ENCODE peak calls at places on chromosomes 6 and 20, in ten cellular contexts. One of them, this sample, is unnamed.

GRCh38 chr6:125533710-125534397 is 215.6 kb upstream of the HEY2 start:
- DNase-seq in choroid plexus epithelial cell: no peak
- DNase-seq in cardiac fibroblast: no peak
- DNase-seq in CD4-positive, alpha-beta memory T cell: no peak
- DNase-seq in neural progenitor cell: peak; percentile 71
- DNase-seq in AG04449: no peak
- DNase-seq in PC-3: no peak
- DNase-seq in ovary: no peak
- DNase-seq in tibial artery: no peak
- DNase-seq in heart left ventricle: no peak
- DNase-seq in this sample: no peak

GRCh38 chr20:42007251-42007650 is 389.1 kb upstream of the CHD6 start:
- DNase-seq in heart left ventricle: no peak
- DNase-seq in tibial artery: no peak
- DNase-seq in choroid plexus epithelial cell: no peak
- DNase-seq in CD4-positive, alpha-beta memory T cell: no peak
- DNase-seq in cardiac fibroblast: no peak
- DNase-seq in neural progenitor cell: no peak
- DNase-seq in PC-3: no peak
- DNase-seq in ovary: no peak
- DNase-seq in AG04449: no peak
- DNase-seq in this sample: no peak

GRCh38 chr6:45903959-45904358 is 111.7 kb downstream of the CLIC5 start:
- DNase-seq in choroid plexus epithelial cell: no peak
- DNase-seq in cardiac fibroblast: no peak
- DNase-seq in tibial artery: no peak
- DNase-seq in CD4-positive, alpha-beta memory T cell: no peak
- DNase-seq in heart left ventricle: no peak
- DNase-seq in AG04449: no peak
- DNase-seq in neural progenitor cell: no peak
- DNase-seq in ovary: no peak
- DNase-seq in PC-3: no peak
- DNase-seq in this sample: no peak

GRCh38 chr20:2984956-2985661 is 58.3 kb upstream of the GNRH2 start:
- DNase-seq in CD4-positive, alpha-beta memory T cell: no peak
- DNase-seq in heart left ventricle: peak; percentile 31
- DNase-seq in neural progenitor cell: no peak
- DNase-seq in AG04449: peak; percentile 26
- DNase-seq in cardiac fibroblast: peak; percentile 39
- DNase-seq in PC-3: peak; percentile 46
- DNase-seq in choroid plexus epithelial cell: peak; percentile 76
- DNase-seq in tibial artery: no peak
- DNase-seq in ovary: no peak
- DNase-seq in this sample: no peak

GRCh38 chr6:6556738-6557503 is 31.6 kb upstream of the LY86 start:
- DNase-seq in choroid plexus epithelial cell: peak; percentile 43
- DNase-seq in neural progenitor cell: peak; percentile 72
- DNase-seq in heart left ventricle: no peak
- DNase-seq in CD4-positive, alpha-beta memory T cell: peak; percentile 26
- DNase-seq in cardiac fibroblast: peak; percentile 39
- DNase-seq in PC-3: peak; percentile 63
- DNase-seq in ovary: no peak
- DNase-seq in AG04449: no peak
- DNase-seq in tibial artery: no peak
- DNase-seq in this sample: peak; percentile 23

GRCh38 chr20:38985060-38985459 is 22.9 kb downstream of the DHX35 start:
- DNase-seq in choroid plexus epithelial cell: no peak
- DNase-seq in AG04449: no peak
- DNase-seq in CD4-positive, alpha-beta memory T cell: no peak
- DNase-seq in cardiac fibroblast: no peak
- DNase-seq in tibial artery: no peak
- DNase-seq in heart left ventricle: no peak
- DNase-seq in PC-3: peak; percentile 21
- DNase-seq in ovary: no peak
- DNase-seq in neural progenitor cell: no peak
- DNase-seq in this sample: no peak

GRCh38 chr6:140283197-140283596 is 908.7 kb upstream of the CITED2 start:
- DNase-seq in tibial artery: no peak
- DNase-seq in AG04449: no peak
- DNase-seq in neural progenitor cell: no peak
- DNase-seq in CD4-positive, alpha-beta memory T cell: no peak
- DNase-seq in choroid plexus epithelial cell: no peak
- DNase-seq in PC-3: no peak
- DNase-seq in heart left ventricle: no peak
- DNase-seq in cardiac fibroblast: no peak
- DNase-seq in ovary: no peak
- DNase-seq in this sample: no peak

GRCh38 chr6:51350308-51350904 is 531.7 kb downstream of the TFAP2B start:
- DNase-seq in AG04449: no peak
- DNase-seq in choroid plexus epithelial cell: peak; percentile 42
- DNase-seq in heart left ventricle: no peak
- DNase-seq in tibial artery: no peak
- DNase-seq in neural progenitor cell: no peak
- DNase-seq in CD4-positive, alpha-beta memory T cell: no peak
- DNase-seq in ovary: no peak
- DNase-seq in cardiac fibroblast: no peak
- DNase-seq in PC-3: peak; percentile 45
- DNase-seq in this sample: no peak

GRCh38 chr20:916125-916799 is at the start of gene ANGPT4:
- DNase-seq in tibial artery: peak; percentile 61
- DNase-seq in neural progenitor cell: peak; percentile 40
- DNase-seq in AG04449: no peak
- DNase-seq in choroid plexus epithelial cell: peak; percentile 14
- DNase-seq in ovary: peak; percentile 32
- DNase-seq in cardiac fibroblast: no peak
- DNase-seq in heart left ventricle: no peak
- DNase-seq in PC-3: no peak
- DNase-seq in CD4-positive, alpha-beta memory T cell: no peak
- DNase-seq in this sample: no peak

GRCh38 chr6:35302604-35303218 is 5.1 kb downstream of the DEF6 start:
- DNase-seq in tibial artery: peak; percentile 67
- DNase-seq in heart left ventricle: peak; percentile 57
- DNase-seq in choroid plexus epithelial cell: peak; percentile 35
- DNase-seq in PC-3: peak; percentile 60
- DNase-seq in AG04449: no peak
- DNase-seq in cardiac fibroblast: peak; percentile 28
- DNase-seq in neural progenitor cell: no peak
- DNase-seq in CD4-positive, alpha-beta memory T cell: peak; percentile 88
- DNase-seq in ovary: no peak
- DNase-seq in this sample: no peak
- H3K4me3 ChIP-seq in tibial artery: no peak overlapping the region
- H3K4me3 ChIP-seq in heart left ventricle: no peak overlapping the region
- H3K4me3 ChIP-seq in choroid plexus epithelial cell: no peak overlapping the region
- H3K4me3 ChIP-seq in PC-3: peak overlapping the region; percentile 29
- H3K4me3 ChIP-seq in AG04449: no peak overlapping the region
- H3K4me3 ChIP-seq in cardiac fibroblast: no peak overlapping the region
- H3K4me3 ChIP-seq in neural progenitor cell: no peak overlapping the region
- H3K4me3 ChIP-seq in CD4-positive, alpha-beta memory T cell: peak overlapping the region; percentile 45
- H3K4me3 ChIP-seq in ovary: no peak overlapping the region
- H3K4me3 ChIP-seq in this sample: no peak overlapping the region

GRCh38 chr6:111267764-111268333 is 180.5 kb downstream of the SLC16A10 start:
- DNase-seq in choroid plexus epithelial cell: no peak
- DNase-seq in AG04449: no peak
- DNase-seq in tibial artery: no peak
- DNase-seq in PC-3: no peak
- DNase-seq in ovary: no peak
- DNase-seq in CD4-positive, alpha-beta memory T cell: no peak
- DNase-seq in heart left ventricle: no peak
- DNase-seq in neural progenitor cell: no peak
- DNase-seq in cardiac fibroblast: no peak
- DNase-seq in this sample: no peak
- H3K4me3 ChIP-seq in choroid plexus epithelial cell: no peak overlapping the region
- H3K4me3 ChIP-seq in AG04449: no peak overlapping the region
- H3K4me3 ChIP-seq in tibial artery: no peak overlapping the region
- H3K4me3 ChIP-seq in PC-3: no peak overlapping the region
- H3K4me3 ChIP-seq in ovary: no peak overlapping the region
- H3K4me3 ChIP-seq in CD4-positive, alpha-beta memory T cell: no peak overlapping the region
- H3K4me3 ChIP-seq in heart left ventricle: no peak overlapping the region
- H3K4me3 ChIP-seq in neural progenitor cell: no peak overlapping the region
- H3K4me3 ChIP-seq in cardiac fibroblast: no peak overlapping the region
- H3K4me3 ChIP-seq in this sample: no peak overlapping the region

GRCh38 chr20:63876489-63877036 is 11.5 kb downstream of the TPD52L2 start:
- DNase-seq in ovary: no peak
- DNase-seq in heart left ventricle: no peak
- DNase-seq in cardiac fibroblast: no peak
- DNase-seq in AG04449: no peak
- DNase-seq in choroid plexus epithelial cell: no peak
- DNase-seq in CD4-positive, alpha-beta memory T cell: no peak
- DNase-seq in PC-3: no peak
- DNase-seq in neural progenitor cell: no peak
- DNase-seq in tibial artery: no peak
- DNase-seq in this sample: no peak
- H3K4me3 ChIP-seq in ovary: no peak overlapping the region
- H3K4me3 ChIP-seq in heart left ventricle: no peak overlapping the region
- H3K4me3 ChIP-seq in cardiac fibroblast: no peak overlapping the region
- H3K4me3 ChIP-seq in AG04449: no peak overlapping the region
- H3K4me3 ChIP-seq in choroid plexus epithelial cell: no peak overlapping the region
- H3K4me3 ChIP-seq in CD4-positive, alpha-beta memory T cell: no peak overlapping the region
- H3K4me3 ChIP-seq in PC-3: no peak overlapping the region
- H3K4me3 ChIP-seq in neural progenitor cell: no peak overlapping the region
- H3K4me3 ChIP-seq in tibial artery: no peak overlapping the region
- H3K4me3 ChIP-seq in this sample: no peak overlapping the region

DNA sequence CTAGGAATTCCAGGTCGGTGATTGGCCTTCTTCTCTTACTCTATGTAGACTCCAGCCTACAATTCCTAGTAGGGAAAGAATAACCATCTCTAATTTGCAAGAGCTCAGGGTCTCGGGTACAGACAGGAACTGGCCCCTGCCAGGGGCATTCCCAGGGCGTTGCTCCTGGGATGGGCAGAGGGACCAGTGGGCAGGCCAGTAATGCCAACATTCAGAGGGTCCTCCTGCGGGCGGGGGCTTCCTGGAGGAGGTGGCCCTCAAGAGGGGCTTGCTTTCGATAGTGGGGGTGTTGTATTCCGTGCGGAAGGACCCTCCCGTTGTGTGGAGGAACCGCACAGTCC is 129.8 kb upstream of the PRND start:
- DNase-seq in neural progenitor cell: no peak
- DNase-seq in tibial artery: no peak
- DNase-seq in CD4-positive, alpha-beta memory T cell: no peak
- DNase-seq in AG04449: no peak
- DNase-seq in choroid plexus epithelial cell: no peak
- DNase-seq in PC-3: no peak
- DNase-seq in cardiac fibroblast: no peak
- DNase-seq in heart left ventricle: no peak
- DNase-seq in ovary: no peak
- DNase-seq in this sample: no peak
- H3K4me3 ChIP-seq in neural progenitor cell: no peak overlapping the region
- H3K4me3 ChIP-seq in tibial artery: no peak overlapping the region
- H3K4me3 ChIP-seq in CD4-positive, alpha-beta memory T cell: no peak overlapping the region
- H3K4me3 ChIP-seq in AG04449: no peak overlapping the region
- H3K4me3 ChIP-seq in choroid plexus epithelial cell: no peak overlapping the region
- H3K4me3 ChIP-seq in PC-3: peak overlapping the region; percentile 66
- H3K4me3 ChIP-seq in cardiac fibroblast: no peak overlapping the region
- H3K4me3 ChIP-seq in heart left ventricle: no peak overlapping the region
- H3K4me3 ChIP-seq in ovary: no peak overlapping the region
- H3K4me3 ChIP-seq in this sample: no peak overlapping the region

GRCh38 chr6:167487706-167488664 is 163.1 kb downstream of the TTLL2 start:
- DNase-seq in CD4-positive, alpha-beta memory T cell: no peak
- DNase-seq in PC-3: no peak
- DNase-seq in tibial artery: no peak
- DNase-seq in neural progenitor cell: no peak
- DNase-seq in choroid plexus epithelial cell: no peak
- DNase-seq in ovary: no peak
- DNase-seq in cardiac fibroblast: no peak
- DNase-seq in heart left ventricle: no peak
- DNase-seq in AG04449: no peak
- DNase-seq in this sample: no peak
- H3K4me3 ChIP-seq in CD4-positive, alpha-beta memory T cell: no peak overlapping the region
- H3K4me3 ChIP-seq in PC-3: no peak overlapping the region
- H3K4me3 ChIP-seq in tibial artery: no peak overlapping the region
- H3K4me3 ChIP-seq in neural progenitor cell: no peak overlapping the region
- H3K4me3 ChIP-seq in choroid plexus epithelial cell: no peak overlapping the region
- H3K4me3 ChIP-seq in ovary: no peak overlapping the region
- H3K4me3 ChIP-seq in cardiac fibroblast: no peak overlapping the region
- H3K4me3 ChIP-seq in heart left ventricle: no peak overlapping the region
- H3K4me3 ChIP-seq in AG04449: no peak overlapping the region
- H3K4me3 ChIP-seq in this sample: no peak overlapping the region

GRCh38 chr20:57717797-57718196 is 8.0 kb upstream of the PMEPA1 start:
- DNase-seq in tibial artery: no peak
- DNase-seq in AG04449: no peak
- DNase-seq in cardiac fibroblast: no peak
- DNase-seq in PC-3: peak; percentile 99
- DNase-seq in neural progenitor cell: no peak
- DNase-seq in ovary: no peak
- DNase-seq in choroid plexus epithelial cell: peak; percentile 8
- DNase-seq in CD4-positive, alpha-beta memory T cell: no peak
- DNase-seq in heart left ventricle: no peak
- DNase-seq in this sample: no peak

GRCh38 chr20:57716202-57716601 is 6.4 kb upstream of the PMEPA1 start:
- DNase-seq in cardiac fibroblast: peak; percentile 10
- DNase-seq in CD4-positive, alpha-beta memory T cell: no peak
- DNase-seq in choroid plexus epithelial cell: peak; percentile 67
- DNase-seq in AG04449: no peak
- DNase-seq in PC-3: peak; percentile 68
- DNase-seq in tibial artery: no peak
- DNase-seq in heart left ventricle: no peak
- DNase-seq in neural progenitor cell: no peak
- DNase-seq in ovary: no peak
- DNase-seq in this sample: no peak

GRCh38 chr20:57719951-57720350 is 10.1 kb upstream of the PMEPA1 start:
- DNase-seq in PC-3: no peak
- DNase-seq in tibial artery: no peak
- DNase-seq in AG04449: no peak
- DNase-seq in choroid plexus epithelial cell: no peak
- DNase-seq in CD4-positive, alpha-beta memory T cell: no peak
- DNase-seq in cardiac fibroblast: no peak
- DNase-seq in ovary: no peak
- DNase-seq in heart left ventricle: no peak
- DNase-seq in neural progenitor cell: no peak
- DNase-seq in this sample: no peak

GRCh38 chr20:57716893-57717292 is 7.1 kb upstream of the PMEPA1 start:
- DNase-seq in neural progenitor cell: no peak
- DNase-seq in AG04449: no peak
- DNase-seq in ovary: no peak
- DNase-seq in choroid plexus epithelial cell: no peak
- DNase-seq in PC-3: no peak
- DNase-seq in CD4-positive, alpha-beta memory T cell: no peak
- DNase-seq in tibial artery: no peak
- DNase-seq in cardiac fibroblast: no peak
- DNase-seq in heart left ventricle: no peak
- DNase-seq in this sample: no peak

DNA sequence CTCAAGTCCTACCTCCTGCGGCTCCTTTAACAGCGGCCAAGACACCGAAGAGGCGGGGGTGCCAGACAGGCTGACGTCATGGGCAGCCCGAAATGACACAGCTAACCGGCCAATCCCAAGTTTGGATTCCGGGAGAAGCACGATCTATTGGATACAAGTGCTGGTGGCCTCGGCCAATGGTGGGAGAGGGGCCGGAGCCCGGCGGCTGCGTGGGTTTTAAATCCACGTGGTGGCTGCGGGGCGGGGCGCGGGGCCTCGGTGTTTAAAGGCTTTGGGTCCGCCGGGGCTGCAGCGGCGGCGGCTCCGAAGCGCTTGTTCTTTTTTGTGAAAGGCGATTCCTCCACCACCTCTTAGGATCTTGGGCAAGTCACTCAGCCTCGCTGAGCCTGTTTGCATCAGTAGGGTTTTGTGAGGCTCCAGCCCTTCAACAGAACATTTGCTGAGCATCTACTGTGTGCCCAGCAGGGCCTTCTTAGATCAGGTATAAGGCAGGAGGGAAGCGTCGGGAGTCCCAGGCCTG is 8.7 kb upstream of the PMEPA1 start:
- DNase-seq in PC-3: peak; percentile 100
- DNase-seq in heart left ventricle: peak; percentile 97
- DNase-seq in ovary: peak; percentile 95
- DNase-seq in cardiac fibroblast: peak; percentile 96
- DNase-seq in CD4-positive, alpha-beta memory T cell: peak; percentile 90
- DNase-seq in choroid plexus epithelial cell: peak; percentile 98
- DNase-seq in tibial artery: peak; percentile 98
- DNase-seq in neural progenitor cell: peak; percentile 97
- DNase-seq in AG04449: peak; percentile 79
- DNase-seq in this sample: peak; percentile 85
- H3K4me3 ChIP-seq in PC-3: peak overlapping the region; percentile 63
- H3K4me3 ChIP-seq in heart left ventricle: peak overlapping the region; percentile 52
- H3K4me3 ChIP-seq in ovary: peak overlapping the region; percentile 24
- H3K4me3 ChIP-seq in cardiac fibroblast: peak overlapping the region; percentile 42
- H3K4me3 ChIP-seq in CD4-positive, alpha-beta memory T cell: no peak overlapping the region
- H3K4me3 ChIP-seq in choroid plexus epithelial cell: peak overlapping the region; percentile 53
- H3K4me3 ChIP-seq in tibial artery: peak overlapping the region; percentile 45
- H3K4me3 ChIP-seq in neural progenitor cell: peak overlapping the region; percentile 37
- H3K4me3 ChIP-seq in AG04449: peak overlapping the region; percentile 50
- H3K4me3 ChIP-seq in this sample: peak overlapping the region; percentile 26

This sample was measured in AG09309.